ENCODE peak calls at places on chromosome 12, in six cellular contexts. S, M, K, B, Q and N are unnamed samples.

GRCh38 chr12:70971395-70971794 is 50.9 kb upstream of the PTPRR start:
- ATAC-seq in M (no peak), K (peak; percentile 74), S (no peak), B (no peak), Q (no peak), N (no peak)

GRCh38 chr12:19833775-19834501 is 394.6 kb downstream of the AEBP2 start:
- ATAC-seq in K (peak; percentile 75), Q (no peak), S (peak; percentile 94), B (no peak), M (no peak), N (no peak)

GRCh38 chr12:47590771-47591368 is 115.0 kb downstream of the RPAP3 start:
- ATAC-seq in K (peak; percentile 88), M (peak; percentile 37), S (no peak), B (no peak), Q (no peak), N (no peak)

GRCh38 chr12:55847033-55847432 is 4.3 kb upstream of the MMP19 start:
- ATAC-seq in Q (no peak), S (no peak), M (peak; percentile 31), B (no peak), K (no peak), N (no peak)

GRCh38 chr12:79673334-79673733 is 17.4 kb downstream of the PAWR start:
- ATAC-seq in M (no peak), B (no peak), S (no peak), Q (no peak), K (no peak), N (peak; percentile 95)

GRCh38 chr12:19223018-19223417 is 93.5 kb downstream of the PLEKHA5 start:
- ATAC-seq in K (peak; percentile 83), B (no peak), M (peak; percentile 41), S (no peak), Q (no peak), N (peak; percentile 38)

GRCh38 chr12:1517007-1517406 is 77.4 kb downstream of the FBXL14 start:
- ATAC-seq in M (no peak), S (no peak), Q (no peak), K (no peak), B (no peak), N (peak; percentile 40)

GRCh38 chr12:7609480-7609879 is 56.2 kb downstream of the APOBEC1 start:
- ATAC-seq in B (no peak), K (no peak), Q (no peak), M (no peak), S (no peak), N (no peak)

GRCh38 chr12:40236357-40236850 is 11.6 kb downstream of the LRRK2 start:
- ATAC-seq in K (no peak), M (no peak), Q (no peak), S (no peak), B (no peak), N (no peak)

GRCh38 chr12:104285740-104286537 is 17.6 kb upstream of the EID3 start:
- ATAC-seq in B (no peak), Q (no peak), S (no peak), K (no peak), M (no peak), N (peak; percentile 62)

GRCh38 chr12:119691202-119691846 is 23.4 kb downstream of the PRKAB1 start:
- ATAC-seq in M (no peak), S (no peak), B (no peak), K (no peak), Q (peak; percentile 38), N (no peak)

GRCh38 chr12:109847166-109847700 is 14.0 kb upstream of the TRPV4 start:
- ATAC-seq in Q (no peak), M (no peak), K (no peak), B (no peak), S (no peak), N (peak; percentile 15)

GRCh38 chr12:91974541-91974940 is 171.1 kb downstream of the BTG1 start:
- ATAC-seq in B (peak; percentile 30), S (no peak), K (no peak), M (no peak), Q (no peak), N (no peak)

GRCh38 chr12:130868412-130868811 is 3.5 kb upstream of the RAN start:
- ATAC-seq in B (no peak), K (no peak), S (no peak), Q (no peak), M (no peak), N (no peak)

GRCh38 chr12:119235352-119235751 is 56.6 kb downstream of the HSPB8 start:
- ATAC-seq in M (no peak), S (no peak), Q (no peak), K (no peak), B (no peak), N (no peak)

GRCh38 chr12:31260840-31261239 is 65.1 kb downstream of the SINHCAF start:
- ATAC-seq in S (no peak), M (peak; percentile 88), Q (no peak), K (no peak), B (no peak), N (no peak)

GRCh38 chr12:1915082-1915968 is 3.1 kb downstream of the CACNA2D4 start:
- ATAC-seq in Q (no peak), K (no peak), S (peak; percentile 95), B (no peak), M (no peak), N (no peak)

GRCh38 chr12:75585309-75585708 is 73.9 kb upstream of the KRR1 start:
- ATAC-seq in B (no peak), S (no peak), M (no peak), K (no peak), Q (no peak), N (no peak)

GRCh38 chr12:94495458-94496137 is 35.9 kb upstream of the CEP83 start:
- ATAC-seq in Q (no peak), M (no peak), B (no peak), K (peak; percentile 73), S (no peak), N (no peak)

GRCh38 chr12:117236456-117237001 is 46.3 kb upstream of the FBXO21 start:
- ATAC-seq in M (peak; percentile 81), B (no peak), S (no peak), K (peak; percentile 42), Q (peak; percentile 66), N (peak; percentile 67)

GRCh38 chr12:9761407-9761736 is 671 bp upstream of the CD69 start:
- ATAC-seq in K (no peak), Q (peak; percentile 48), B (no peak), M (peak; percentile 35), S (peak; percentile 5), N (no peak)

GRCh38 chr12:107843351-107844311 is 69.1 kb downstream of the ASCL4 start:
- ATAC-seq in K (no peak), Q (peak; percentile 51), M (peak; percentile 81), B (peak; percentile 9), S (no peak), N (no peak)

GRCh38 chr12:116959845-116960514 is 49.2 kb downstream of the FBXW8 start:
- ATAC-seq in Q (no peak), M (no peak), S (peak; percentile 93), B (no peak), K (no peak), N (no peak)

GRCh38 chr12:94282675-94283074 is 134.3 kb downstream of the PLXNC1 start:
- ATAC-seq in B (no peak), K (no peak), M (peak; percentile 27), Q (peak; percentile 66), S (peak; percentile 87), N (no peak)

GRCh38 chr12:13342971-13343370 is 146.4 kb downstream of the EMP1 start:
- ATAC-seq in B (no peak), S (no peak), K (no peak), M (no peak), Q (no peak), N (no peak)

GRCh38 chr12:95547522-95548055 is 3.7 kb downstream of the USP44 start:
- ATAC-seq in M (peak; percentile 35), Q (no peak), B (peak; percentile 41), S (no peak), K (peak; percentile 6), N (no peak)

GRCh38 chr12:89884365-89884915 is 175.8 kb upstream of the ATP2B1 start:
- ATAC-seq in S (no peak), M (no peak), Q (no peak), K (no peak), B (no peak), N (no peak)

GRCh38 chr12:132340266-132341035 is 11.1 kb upstream of the GALNT9 start:
- ATAC-seq in S (no peak), Q (no peak), K (no peak), B (no peak), M (no peak), N (no peak)